ENCODE peak calls at places on chromosomes 7 and 10, in six cellular contexts. One of them, this sample, is unnamed.
A peak's percentile ranks its signal among the peaks of the same experiment; 100 is the strongest.

GRCh38 chr10:53108317-53108934 is 335.8 kb upstream of the MBL2 start:
- DNase-seq in neuronal stem cell: no peak
- DNase-seq in H1: no peak
- DNase-seq in mesendoderm: no peak
- DNase-seq in mesenchymal stem cell: no peak
- DNase-seq in H9: no peak
- DNase-seq in this sample: no peak

GRCh38 chr7:24448038-24448437 is 125.2 kb upstream of the PALS2 start:
- DNase-seq in mesenchymal stem cell: no peak
- DNase-seq in H1: no peak
- DNase-seq in neuronal stem cell: no peak
- DNase-seq in mesendoderm: no peak
- DNase-seq in H9: no peak
- DNase-seq in this sample: no peak

GRCh38 chr10:132987671-132988571 is 45.6 kb upstream of the CFAP46 start:
- DNase-seq in H1: no peak
- DNase-seq in neuronal stem cell: no peak
- DNase-seq in H9: no peak
- DNase-seq in mesendoderm: no peak
- DNase-seq in mesenchymal stem cell: no peak
- DNase-seq in this sample: peak; percentile 87

GRCh38 chr7:33334349-33334748 is 205.0 kb downstream of the BBS9 start:
- DNase-seq in mesenchymal stem cell: peak; percentile 14
- DNase-seq in mesendoderm: peak; percentile 77
- DNase-seq in H1: no peak
- DNase-seq in neuronal stem cell: no peak
- DNase-seq in H9: peak; percentile 61
- DNase-seq in this sample: peak; percentile 13

GRCh38 chr7:154436560-154436959 is 384.4 kb downstream of the DPP6 start:
- DNase-seq in H1: no peak
- DNase-seq in mesendoderm: no peak
- DNase-seq in mesenchymal stem cell: no peak
- DNase-seq in H9: no peak
- DNase-seq in neuronal stem cell: no peak
- DNase-seq in this sample: no peak

GRCh38 chr10:49080071-49080470 is 35.3 kb downstream of the VSTM4 start:
- DNase-seq in neuronal stem cell: no peak
- DNase-seq in mesenchymal stem cell: peak; percentile 40
- DNase-seq in mesendoderm: no peak
- DNase-seq in H9: no peak
- DNase-seq in H1: no peak
- DNase-seq in this sample: peak; percentile 38

GRCh38 chr7:128406147-128406985 is 3.4 kb downstream of the IMPDH1 start:
- DNase-seq in H9: peak; percentile 53
- DNase-seq in H1: peak; percentile 60
- DNase-seq in neuronal stem cell: no peak
- DNase-seq in mesenchymal stem cell: no peak
- DNase-seq in mesendoderm: peak; percentile 18
- DNase-seq in this sample: no peak

GRCh38 chr10:15346440-15347141 is 24.5 kb downstream of the FAM171A1 start:
- DNase-seq in mesenchymal stem cell: no peak
- DNase-seq in mesendoderm: no peak
- DNase-seq in H9: no peak
- DNase-seq in H1: no peak
- DNase-seq in neuronal stem cell: no peak
- DNase-seq in this sample: peak; percentile 55

GRCh38 chr7:140212100-140212881 is 35.5 kb upstream of the KDM7A start:
- DNase-seq in H9: no peak
- DNase-seq in mesendoderm: no peak
- DNase-seq in H1: no peak
- DNase-seq in mesenchymal stem cell: no peak
- DNase-seq in neuronal stem cell: no peak
- DNase-seq in this sample: peak; percentile 32

GRCh38 chr10:33249137-33249536 is 85.3 kb downstream of the NRP1 start:
- DNase-seq in mesendoderm: no peak
- DNase-seq in mesenchymal stem cell: no peak
- DNase-seq in H1: no peak
- DNase-seq in neuronal stem cell: no peak
- DNase-seq in H9: no peak
- DNase-seq in this sample: no peak

GRCh38 chr7:867406-868188 is 8.8 kb upstream of the GET4 start:
- DNase-seq in H1: no peak
- DNase-seq in mesendoderm: no peak
- DNase-seq in neuronal stem cell: no peak
- DNase-seq in H9: no peak
- DNase-seq in mesenchymal stem cell: no peak
- DNase-seq in this sample: peak; percentile 54

GRCh38 chr10:122649903-122650302 is 49.7 kb downstream of the C10orf120 start:
- DNase-seq in H1: no peak
- DNase-seq in H9: no peak
- DNase-seq in neuronal stem cell: no peak
- DNase-seq in mesenchymal stem cell: no peak
- DNase-seq in mesendoderm: no peak
- DNase-seq in this sample: no peak

GRCh38 chr10:101047268-101047667 is 14.5 kb upstream of the KAZALD1 start:
- DNase-seq in mesendoderm: no peak
- DNase-seq in H1: peak; percentile 56
- DNase-seq in mesenchymal stem cell: no peak
- DNase-seq in neuronal stem cell: no peak
- DNase-seq in H9: no peak
- DNase-seq in this sample: no peak

GRCh38 chr7:31782411-31782991 is 95.5 kb downstream of the PPP1R17 start:
- DNase-seq in H9: peak; percentile 43
- DNase-seq in H1: no peak
- DNase-seq in neuronal stem cell: peak; percentile 39
- DNase-seq in mesenchymal stem cell: peak; percentile 77
- DNase-seq in mesendoderm: peak; percentile 81
- DNase-seq in this sample: peak; percentile 77

GRCh38 chr10:20276127-20276979 is 460.1 kb downstream of the PLXDC2 start:
- DNase-seq in mesendoderm: no peak
- DNase-seq in H9: no peak
- DNase-seq in neuronal stem cell: peak; percentile 71
- DNase-seq in H1: no peak
- DNase-seq in mesenchymal stem cell: peak; percentile 23
- DNase-seq in this sample: no peak

GRCh38 chr10:9707205-9707604 is 1310.5 kb upstream of the CELF2 start:
- DNase-seq in mesenchymal stem cell: no peak
- DNase-seq in mesendoderm: no peak
- DNase-seq in neuronal stem cell: no peak
- DNase-seq in H1: no peak
- DNase-seq in H9: no peak
- DNase-seq in this sample: no peak

GRCh38 chr10:73044378-73045285 is 52.0 kb downstream of the P4HA1 start:
- DNase-seq in mesenchymal stem cell: peak; percentile 18
- DNase-seq in neuronal stem cell: no peak
- DNase-seq in H1: no peak
- DNase-seq in H9: no peak
- DNase-seq in mesendoderm: peak; percentile 53
- DNase-seq in this sample: peak; percentile 94

GRCh38 chr10:96700477-96701099 is 19.7 kb downstream of the PIK3AP1 start:
- DNase-seq in H1: no peak
- DNase-seq in neuronal stem cell: no peak
- DNase-seq in mesendoderm: no peak
- DNase-seq in H9: no peak
- DNase-seq in mesenchymal stem cell: no peak
- DNase-seq in this sample: no peak

GRCh38 chr10:96699613-96700012 is 20.7 kb downstream of the PIK3AP1 start:
- DNase-seq in mesenchymal stem cell: no peak
- DNase-seq in H1: no peak
- DNase-seq in neuronal stem cell: no peak
- DNase-seq in mesendoderm: no peak
- DNase-seq in H9: no peak
- DNase-seq in this sample: no peak

GRCh38 chr10:96703358-96703757 is 17.0 kb downstream of the PIK3AP1 start:
- DNase-seq in H1: no peak
- DNase-seq in mesenchymal stem cell: no peak
- DNase-seq in H9: no peak
- DNase-seq in mesendoderm: no peak
- DNase-seq in neuronal stem cell: no peak
- DNase-seq in this sample: no peak

GRCh38 chr10:96697438-96697837 is 22.9 kb downstream of the PIK3AP1 start:
- DNase-seq in H1: no peak
- DNase-seq in mesendoderm: no peak
- DNase-seq in neuronal stem cell: no peak
- DNase-seq in mesenchymal stem cell: no peak
- DNase-seq in H9: no peak
- DNase-seq in this sample: no peak

DNA sequence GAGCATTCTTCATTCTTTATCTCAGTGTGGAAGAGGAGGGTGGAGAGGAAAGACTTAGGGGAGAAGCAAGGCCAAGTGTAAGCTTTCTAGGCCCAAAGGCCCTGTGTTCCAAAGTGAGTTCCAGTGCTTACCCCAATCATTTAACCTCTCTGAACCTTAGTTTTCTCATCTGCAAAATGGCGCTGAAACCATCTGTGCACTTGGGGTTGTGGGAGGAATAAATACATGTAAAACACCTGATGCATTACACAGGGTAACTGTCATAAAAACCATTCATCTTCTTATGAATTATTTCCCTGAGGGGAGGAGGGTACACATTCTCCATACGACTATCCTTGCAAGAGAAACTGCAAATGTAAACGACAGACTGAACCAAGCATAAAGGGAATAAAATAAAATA is 19.0 kb downstream of the PIK3AP1 start:
- DNase-seq in neuronal stem cell: no peak
- DNase-seq in H1: no peak
- DNase-seq in H9: no peak
- DNase-seq in mesendoderm: no peak
- DNase-seq in mesenchymal stem cell: no peak
- DNase-seq in this sample: no peak
- H3K18ac ChIP-seq in neuronal stem cell: no peak overlapping the region
- H3K18ac ChIP-seq in H1: no peak overlapping the region
- H3K18ac ChIP-seq in H9: no peak overlapping the region
- H3K18ac ChIP-seq in mesendoderm: no peak overlapping the region
- H3K18ac ChIP-seq in mesenchymal stem cell: no peak overlapping the region
- H3K18ac ChIP-seq in this sample: no peak overlapping the region

GRCh38 chr7:151232272-151233110 is at the start of gene CHPF2:
- DNase-seq in mesenchymal stem cell: peak; percentile 88
- DNase-seq in neuronal stem cell: peak; percentile 77
- DNase-seq in H9: peak; percentile 88
- DNase-seq in mesendoderm: peak; percentile 84
- DNase-seq in H1: peak; percentile 93
- DNase-seq in this sample: peak; percentile 84
- H3K18ac ChIP-seq in mesenchymal stem cell: peak within 1 kb of the TSS; percentile 92
- H3K18ac ChIP-seq in neuronal stem cell: peak within 1 kb of the TSS; percentile 95
- H3K18ac ChIP-seq in H9: no peak within 1 kb of the TSS
- H3K18ac ChIP-seq in mesendoderm: peak within 1 kb of the TSS; percentile 69
- H3K18ac ChIP-seq in H1: peak within 1 kb of the TSS; percentile 78
- H3K18ac ChIP-seq in this sample: peak within 1 kb of the TSS; percentile 72

GRCh38 chr10:102435098-102435497 is 2.7 kb upstream of the CUEDC2 start:
- DNase-seq in H1: no peak
- DNase-seq in mesendoderm: no peak
- DNase-seq in neuronal stem cell: no peak
- DNase-seq in mesenchymal stem cell: no peak
- DNase-seq in H9: no peak
- DNase-seq in this sample: no peak

GRCh38 chr10:102431452-102432124 is 786 bp downstream of the CUEDC2 start:
- DNase-seq in neuronal stem cell: no peak
- DNase-seq in mesenchymal stem cell: peak; percentile 46
- DNase-seq in mesendoderm: peak; percentile 55
- DNase-seq in H1: no peak
- DNase-seq in H9: no peak
- DNase-seq in this sample: no peak

GRCh38 chr10:102433619-102434046 is 1.3 kb upstream of the CUEDC2 start:
- DNase-seq in H1: no peak
- DNase-seq in mesendoderm: no peak
- DNase-seq in H9: no peak
- DNase-seq in neuronal stem cell: no peak
- DNase-seq in mesenchymal stem cell: no peak
- DNase-seq in this sample: no peak

GRCh38 chr10:102434251-102434913 is 2.0 kb upstream of the CUEDC2 start:
- DNase-seq in mesenchymal stem cell: peak; percentile 75
- DNase-seq in neuronal stem cell: no peak
- DNase-seq in H1: no peak
- DNase-seq in H9: no peak
- DNase-seq in mesendoderm: peak; percentile 49
- DNase-seq in this sample: peak; percentile 64

GRCh38 chr10:102432162-102432950 is at the start of gene CUEDC2:
- DNase-seq in H9: peak; percentile 97
- DNase-seq in mesenchymal stem cell: peak; percentile 97
- DNase-seq in H1: peak; percentile 100
- DNase-seq in mesendoderm: peak; percentile 98
- DNase-seq in neuronal stem cell: peak; percentile 96
- DNase-seq in this sample: peak; percentile 94
- H3K18ac ChIP-seq in H9: peak within 1 kb of the TSS; percentile 76
- H3K18ac ChIP-seq in mesenchymal stem cell: peak within 1 kb of the TSS; percentile 72
- H3K18ac ChIP-seq in H1: peak within 1 kb of the TSS; percentile 85
- H3K18ac ChIP-seq in mesendoderm: peak within 1 kb of the TSS; percentile 51
- H3K18ac ChIP-seq in neuronal stem cell: peak within 1 kb of the TSS; percentile 96
- H3K18ac ChIP-seq in this sample: peak within 1 kb of the TSS; percentile 35

GRCh38 chr7:138248609-138249008 is 172.3 kb downstream of the AKR1D1 start:
- DNase-seq in mesendoderm: no peak
- DNase-seq in neuronal stem cell: no peak
- DNase-seq in H1: no peak
- DNase-seq in mesenchymal stem cell: no peak
- DNase-seq in H9: no peak
- DNase-seq in this sample: no peak
- H3K18ac ChIP-seq in mesendoderm: peak overlapping the region; percentile 71
- H3K18ac ChIP-seq in neuronal stem cell: no peak overlapping the region
- H3K18ac ChIP-seq in H1: no peak overlapping the region
- H3K18ac ChIP-seq in mesenchymal stem cell: no peak overlapping the region
- H3K18ac ChIP-seq in H9: no peak overlapping the region
- H3K18ac ChIP-seq in this sample: no peak overlapping the region

GRCh38 chr7:98285132-98286092 is 3.9 kb downstream of the BRI3 start:
- DNase-seq in mesenchymal stem cell: no peak
- DNase-seq in mesendoderm: no peak
- DNase-seq in H1: no peak
- DNase-seq in H9: no peak
- DNase-seq in neuronal stem cell: no peak
- DNase-seq in this sample: no peak
- H3K18ac ChIP-seq in mesenchymal stem cell: peak overlapping the region; percentile 77
- H3K18ac ChIP-seq in mesendoderm: no peak overlapping the region
- H3K18ac ChIP-seq in H1: no peak overlapping the region
- H3K18ac ChIP-seq in H9: no peak overlapping the region
- H3K18ac ChIP-seq in neuronal stem cell: peak overlapping the region; percentile 71
- H3K18ac ChIP-seq in this sample: peak overlapping the region; percentile 43